ENCODE peak calls at places on chromosomes 4 and X, in ten cellular contexts. C, S, R, J, H, U, V, E, Z and G are unnamed samples.

GRCh38 chr4:110184124-110184790 is 14.2 kb downstream of the ELOVL6 start:
- DNase-seq in U (no peak), V (no peak), H (no peak), E (no peak), Z (no peak), S (no peak), C (no peak), J (no peak), R (no peak), G (no peak)

GRCh38 chr4:76074468-76074867 is at the start of gene ART3:
- DNase-seq in J (no peak), R (no peak), V (no peak), Z (no peak), U (no peak), C (peak), H (no peak), E (no peak), S (no peak), G (no peak)

GRCh38 chrX:119398974-119399771 is at the start of gene SLC25A43:
- DNase-seq in J (peak), C (no peak), U (no peak), V (no peak), S (peak), H (peak), Z (peak), R (peak), E (peak), G (peak)

GRCh38 chrX:77014655-77015377 is 432.4 kb upstream of the FGF16 start:
- DNase-seq in H (no peak), C (no peak), U (no peak), J (no peak), Z (peak), R (no peak), V (no peak), E (no peak), S (no peak), G (no peak)

GRCh38 chr4:635851-636627 is 10.7 kb downstream of the PDE6B start:
- DNase-seq in H (no peak), V (no peak), E (no peak), U (no peak), Z (no peak), S (no peak), R (no peak), C (no peak), J (no peak), G (no peak)

GRCh38 chr4:106892786-106893185 is 143.3 kb downstream of the DKK2 start:
- DNase-seq in H (no peak), V (no peak), Z (no peak), S (no peak), U (no peak), R (no peak), J (no peak), C (no peak), E (peak), G (no peak)

GRCh38 chr4:130257271-130257670 is 1161.3 kb downstream of the C4orf33 start:
- DNase-seq in C (peak), E (no peak), S (no peak), H (no peak), R (no peak), J (no peak), Z (no peak), U (no peak), V (no peak), G (peak)

GRCh38 chr4:89196056-89196674 is 84.8 kb downstream of the TIGD2 start:
- DNase-seq in R (no peak), C (no peak), S (no peak), U (no peak), J (no peak), E (no peak), V (peak), Z (no peak), H (no peak), G (no peak)

GRCh38 chr4:3768842-3769641 is 2.9 kb downstream of the ADRA2C start:
- DNase-seq in C (no peak), Z (no peak), H (no peak), J (no peak), R (no peak), V (no peak), U (no peak), E (no peak), S (no peak), G (no peak)

GRCh38 chr4:38499101-38499500 is 164.9 kb upstream of the KLF3 start:
- DNase-seq in Z (no peak), S (no peak), C (no peak), R (no peak), J (no peak), U (no peak), E (no peak), V (no peak), H (no peak), G (no peak)

GRCh38 chr4:110287130-110287529 is 88.7 kb upstream of the ELOVL6 start:
- DNase-seq in J (peak), E (no peak), R (no peak), U (no peak), S (no peak), V (peak), H (no peak), C (peak), Z (no peak), G (peak)

GRCh38 chr4:4415806-4416805 is 29.2 kb downstream of the NSG1 start:
- DNase-seq in H (no peak), Z (no peak), C (no peak), U (no peak), R (no peak), S (no peak), V (no peak), E (peak), J (no peak), G (no peak)

GRCh38 chrX:105323951-105324350 is 103.5 kb upstream of the TEX13A start:
- DNase-seq in H (no peak), E (no peak), S (no peak), Z (no peak), J (no peak), C (peak), R (no peak), V (no peak), U (no peak), G (peak)

GRCh38 chr4:185341841-185342240 is 53.9 kb downstream of the LRP2BP start:
- DNase-seq in H (no peak), E (no peak), U (no peak), R (no peak), C (no peak), J (no peak), Z (no peak), S (no peak), V (no peak), G (no peak)

GRCh38 chr4:133146574-133147198 is 2.4 kb upstream of the PCDH10 start:
- DNase-seq in C (peak), V (no peak), U (no peak), E (peak), Z (peak), R (no peak), H (no peak), S (peak), J (no peak), G (no peak)

GRCh38 chrX:129634541-129634940 is 20.2 kb downstream of the APLN start:
- DNase-seq in R (no peak), V (no peak), Z (no peak), S (no peak), E (no peak), H (no peak), J (no peak), C (no peak), U (no peak), G (no peak)

GRCh38 chrX:153539171-153539978 is 21.9 kb downstream of the ATP2B3 start:
- DNase-seq in R (peak), V (peak), Z (peak), J (peak), C (peak), S (peak), E (peak), H (peak), U (no peak), G (peak)

GRCh38 chr4:83862471-83862870 is 326.6 kb downstream of the GPAT3 start:
- DNase-seq in H (no peak), U (no peak), R (no peak), S (no peak), C (no peak), V (no peak), Z (no peak), E (no peak), J (no peak), G (no peak)

GRCh38 chr4:165972747-165973146 is 99.7 kb downstream of the TLL1 start:
- DNase-seq in C (no peak), J (no peak), V (no peak), S (no peak), H (no peak), R (no peak), U (no peak), E (no peak), Z (no peak), G (no peak)

GRCh38 chr4:118557298-118557851 is 127.8 kb upstream of the METTL14 start:
- DNase-seq in H (no peak), C (peak), Z (no peak), J (no peak), V (peak), E (no peak), U (no peak), S (no peak), R (no peak), G (peak)

GRCh38 chrX:119015407-119016242 is 41.2 kb downstream of the LONRF3 start:
- DNase-seq in E (no peak), S (peak), Z (no peak), J (no peak), U (no peak), C (peak), R (peak), V (peak), H (peak), G (peak)

GRCh38 chr4:102318526-102318925 is 26.8 kb downstream of the SLC39A8 start:
- DNase-seq in J (no peak), S (no peak), U (no peak), H (no peak), R (no peak), V (no peak), Z (peak), E (no peak), C (no peak), G (no peak)

GRCh38 chr4:3436048-3436797 is 5.5 kb upstream of the HGFAC start:
- DNase-seq in Z (no peak), U (no peak), C (no peak), J (no peak), S (peak), E (no peak), V (no peak), R (no peak), H (no peak), G (no peak)

GRCh38 chr4:76767983-76768382 is 130.0 kb downstream of the SOWAHB start:
- DNase-seq in S (no peak), U (no peak), R (no peak), J (no peak), E (no peak), C (peak), V (no peak), Z (no peak), H (no peak), G (no peak)

GRCh38 chr4:121932212-121932974 is 19.5 kb downstream of the TRPC3 start:
- DNase-seq in S (peak), J (no peak), E (no peak), Z (no peak), U (no peak), V (no peak), R (no peak), C (no peak), H (no peak), G (no peak)

GRCh38 chrX:30786374-30786773 is 102.7 kb downstream of the TAB3 start:
- DNase-seq in V (no peak), H (no peak), J (no peak), S (no peak), C (no peak), U (no peak), Z (no peak), R (no peak), E (no peak), G (no peak)

GRCh38 chrX:139766545-139766983 is 58.6 kb upstream of the MCF2 start:
- DNase-seq in E (no peak), R (no peak), V (no peak), S (no peak), C (no peak), Z (no peak), J (no peak), H (no peak), U (no peak), G (no peak)

GRCh38 chr4:153483432-153484418 is 17.6 kb downstream of the TMEM131L start:
- DNase-seq in R (no peak), C (peak), J (no peak), S (no peak), U (no peak), Z (no peak), E (no peak), H (no peak), V (no peak), G (no peak)

GRCh38 chrX:32448320-32448719 is 763.0 kb downstream of the DMD start:
- DNase-seq in U (no peak), J (no peak), C (no peak), H (no peak), S (no peak), Z (no peak), E (no peak), R (no peak), V (no peak), G (no peak)

GRCh38 chr4:170089743-170090666 is at the start of gene AADAT:
- DNase-seq in H (peak), S (peak), E (peak), C (peak), J (peak), U (no peak), Z (peak), V (peak), R (no peak), G (peak)

GRCh38 chr4:106909776-106910175 is 126.3 kb downstream of the DKK2 start:
- DNase-seq in V (no peak), E (no peak), H (no peak), C (no peak), U (no peak), S (no peak), R (no peak), J (no peak), Z (no peak), G (no peak)

GRCh38 chr4:3480528-3481112 is 17.5 kb downstream of the DOK7 start:
- DNase-seq in S (peak), Z (peak), R (peak), E (peak), C (peak), J (peak), U (no peak), H (peak), V (peak), G (peak)

GRCh38 chrX:103520391-103520790 is 1.1 kb upstream of the RAB40A start:
- DNase-seq in Z (no peak), R (no peak), J (no peak), S (no peak), V (no peak), H (no peak), U (no peak), C (peak), E (no peak), G (no peak)

GRCh38 chrX:37010496-37010895 is 2.3 kb downstream of the FAM47C start:
- DNase-seq in U (no peak), C (no peak), E (no peak), Z (no peak), S (no peak), R (no peak), V (no peak), H (no peak), J (no peak), G (no peak)

GRCh38 chr4:87058272-87059073 is 123.7 kb downstream of the AFF1 start:
- DNase-seq in E (no peak), V (peak), U (no peak), J (no peak), Z (peak), H (no peak), R (no peak), C (no peak), S (no peak), G (peak)

GRCh38 chrX:30215357-30215843 is at the start of gene MAGEB2:
- DNase-seq in V (peak), C (no peak), S (no peak), U (no peak), Z (no peak), E (no peak), H (no peak), R (no peak), J (no peak), G (no peak)

GRCh38 chr4:187059031-187059430 is 335.4 kb upstream of the FAT1 start:
- DNase-seq in J (no peak), E (no peak), V (no peak), C (no peak), U (no peak), H (no peak), S (no peak), Z (no peak), R (no peak), G (no peak)

GRCh38 chrX:54182864-54183613 is at the start of gene FAM120C:
- DNase-seq in U (peak), R (peak), C (peak), H (peak), Z (peak), E (peak), S (peak), V (peak), J (peak), G (peak)

GRCh38 chrX:56563231-56564116 is at the start of gene UBQLN2:
- DNase-seq in U (peak), R (peak), C (peak), V (peak), E (peak), H (peak), S (peak), Z (peak), J (no peak), G (no peak)
- TF ChIP-seq POLR2A in U (peak), R (peak), C (peak), V (no peak), E (peak), H (peak), S (peak), Z (peak), J (peak), G (peak)

DNA sequence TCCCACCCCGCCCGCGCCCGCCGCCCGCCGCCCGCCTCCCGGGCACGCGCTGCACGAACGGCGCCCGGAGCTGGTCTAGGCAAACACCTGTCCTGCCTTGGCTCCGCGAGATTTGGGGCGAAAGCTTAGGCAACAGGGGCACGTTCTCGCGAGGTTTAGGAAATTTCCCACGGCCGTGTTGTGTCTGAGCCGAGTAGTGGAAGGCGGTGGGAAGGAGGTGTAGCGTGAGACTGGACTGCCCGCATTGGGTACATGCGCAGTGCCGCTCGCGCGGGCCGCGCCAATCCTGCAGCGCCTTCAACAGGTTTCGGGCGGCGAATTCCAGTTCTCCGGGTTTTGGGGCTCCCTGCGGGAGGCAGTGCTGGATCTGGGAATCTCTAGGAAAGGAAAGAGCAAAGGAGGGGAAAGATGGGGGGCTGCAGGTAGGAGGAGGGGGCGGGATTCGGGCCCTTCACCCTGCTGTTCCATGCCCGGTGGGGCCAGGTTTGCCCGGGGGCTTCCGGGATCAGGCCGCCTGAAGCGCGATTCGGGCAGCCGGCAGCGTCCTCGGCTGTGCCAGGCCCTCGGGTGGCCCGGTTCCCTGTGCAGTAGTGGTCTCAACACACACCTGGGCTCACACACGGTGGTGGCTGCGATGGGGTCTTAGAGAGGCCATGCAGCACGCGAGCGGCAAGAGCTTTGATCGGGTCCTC is 1.2 kb upstream of the RBPJ start:
- DNase-seq in E (peak), V (peak), Z (peak), H (peak), J (peak), C (peak), U (peak), R (peak), S (peak), G (peak)
- TF ChIP-seq POLR2A in E (no peak), V (no peak), Z (peak), H (no peak), J (no peak), C (peak), U (no peak), R (no peak), S (peak), G (no peak)

GRCh38 chr4:25859429-25860148 is 3.2 kb downstream of the SEL1L3 start:
- DNase-seq in R (peak), E (no peak), S (no peak), J (no peak), U (no peak), H (no peak), Z (no peak), C (no peak), V (no peak), G (no peak)
- TF ChIP-seq POLR2A in R (no peak), E (no peak), S (no peak), J (no peak), U (no peak), H (no peak), Z (no peak), C (no peak), V (no peak), G (no peak)

DNA sequence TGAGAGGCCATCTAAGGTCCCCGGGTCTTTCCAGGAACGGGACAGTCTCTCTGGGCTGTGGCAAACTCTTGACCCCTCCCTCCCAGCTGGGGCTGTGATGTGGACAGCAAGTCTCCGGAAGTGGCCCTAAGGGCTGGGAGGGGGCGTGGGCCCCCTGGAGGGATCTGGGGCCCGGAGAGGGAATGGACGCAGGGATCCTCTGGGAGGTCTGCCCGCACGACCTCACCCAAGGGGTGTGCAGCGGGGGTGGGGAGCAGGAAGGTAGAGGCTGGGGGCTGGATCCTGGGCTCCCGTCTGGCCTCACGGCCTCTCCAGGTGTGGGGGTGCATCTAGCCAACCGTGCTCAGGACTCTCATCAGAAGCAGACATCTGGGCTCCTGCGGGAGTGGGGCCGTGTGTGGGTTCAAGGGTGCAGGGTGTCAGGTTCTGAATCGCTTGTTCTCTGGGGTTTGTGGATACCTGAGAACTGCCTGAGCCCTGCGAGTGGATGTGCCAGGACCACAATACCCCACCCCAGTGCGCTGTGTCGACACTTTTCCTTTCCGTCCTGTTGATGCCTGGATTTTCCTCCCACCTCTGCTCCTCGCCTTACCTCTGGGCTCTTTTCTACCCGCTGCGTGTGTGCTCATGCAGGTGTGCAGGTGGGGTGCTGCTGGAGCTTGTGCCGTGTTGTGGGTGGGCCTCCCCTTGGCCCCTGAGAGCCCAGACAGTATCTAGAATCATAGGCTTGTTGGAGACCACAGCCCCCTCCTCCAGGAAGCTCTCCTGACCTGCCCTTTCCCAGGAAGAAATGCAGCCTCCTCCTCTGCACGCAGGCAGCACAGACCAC is 917 bp downstream of the CPZ start:
- DNase-seq in R (no peak), V (no peak), H (no peak), U (no peak), J (no peak), C (no peak), E (no peak), Z (no peak), S (peak), G (no peak)
- TF ChIP-seq POLR2A in R (no peak), V (no peak), H (no peak), U (no peak), J (no peak), C (no peak), E (no peak), Z (no peak), S (no peak), G (no peak)